ENCODE peak calls at places on chromosomes 6 and 20, in ten cellular contexts. Y, I, N, T, V, W, D, J, A and M are unnamed samples.

GRCh38 chr20:48266571-48266970 is 481.3 kb upstream of the SULF2 start:
- DNase-seq in J (no peak), D (no peak), W (no peak), Y (no peak), N (no peak), T (no peak), V (no peak), I (no peak), A (no peak), M (no peak)

GRCh38 chr20:18176318-18176785 is 38.7 kb downstream of the KAT14 start:
- DNase-seq in Y (no peak), J (no peak), I (no peak), N (peak), V (no peak), D (no peak), T (no peak), A (no peak), W (no peak), M (no peak)

GRCh38 chr6:65289491-65289890 is 417.5 kb downstream of the EYS start:
- DNase-seq in T (no peak), I (no peak), D (no peak), N (no peak), A (no peak), Y (no peak), W (no peak), V (no peak), J (no peak), M (no peak)

GRCh38 chr6:110341671-110342304 is 16.4 kb downstream of the METTL24 start:
- DNase-seq in N (peak), I (no peak), D (no peak), A (peak), V (no peak), T (no peak), W (no peak), J (peak), Y (no peak), M (no peak)

GRCh38 chr6:134787261-134787871 is 162.5 kb downstream of the ALDH8A1 start:
- DNase-seq in V (no peak), Y (no peak), A (no peak), I (no peak), T (no peak), N (no peak), W (no peak), D (peak), J (no peak), M (no peak)

GRCh38 chr20:52972965-52973819 is 1.0 kb downstream of the TSHZ2 start:
- DNase-seq in Y (no peak), D (no peak), T (peak), A (peak), I (no peak), N (peak), J (no peak), W (no peak), V (no peak), M (no peak)

GRCh38 chr6:32603888-32604287 is 14.2 kb upstream of the HLA-DRB1 start:
- DNase-seq in Y (no peak), T (no peak), A (no peak), I (no peak), N (no peak), J (no peak), D (no peak), V (no peak), W (no peak), M (no peak)

GRCh38 chr6:20126789-20127653 is 85.2 kb downstream of the MBOAT1 start:
- DNase-seq in V (peak), N (peak), D (peak), T (peak), Y (peak), A (peak), J (peak), I (peak), W (peak), M (peak)

GRCh38 chr6:53794720-53795253 is at the start of gene LRRC1:
- DNase-seq in Y (peak), A (peak), W (peak), N (peak), T (peak), J (peak), D (peak), V (peak), I (peak), M (peak)

GRCh38 chr20:41052742-41053419 is 24.3 kb downstream of the TOP1 start:
- DNase-seq in A (no peak), Y (no peak), I (no peak), D (no peak), W (no peak), V (no peak), N (peak), J (no peak), T (no peak), M (no peak)

GRCh38 chr6:73969982-73970960 is 274.3 kb downstream of the CD109 start:
- DNase-seq in W (no peak), A (peak), Y (no peak), T (no peak), D (peak), V (no peak), J (peak), I (no peak), N (peak), M (no peak)

GRCh38 chr20:46388201-46388836 is 18.1 kb downstream of the ELMO2 start:
- DNase-seq in T (no peak), I (no peak), A (no peak), D (no peak), J (no peak), N (no peak), Y (no peak), V (no peak), W (no peak), M (no peak)

GRCh38 chr6:167492096-167492449 is 167.2 kb downstream of the TTLL2 start:
- DNase-seq in V (no peak), J (no peak), Y (no peak), D (no peak), A (no peak), I (no peak), T (no peak), W (no peak), N (no peak), M (no peak)

GRCh38 chr6:116528800-116529199 is 16.7 kb downstream of the TRAPPC3L start:
- DNase-seq in I (no peak), T (no peak), W (no peak), D (no peak), N (no peak), J (no peak), A (no peak), V (no peak), Y (no peak), M (no peak)

GRCh38 chr20:57309544-57310115 is 20.0 kb upstream of the SPO11 start:
- DNase-seq in Y (peak), D (no peak), W (no peak), N (no peak), J (no peak), V (no peak), T (no peak), A (no peak), I (no peak), M (no peak)

GRCh38 chr6:56999049-56999448 is 44.1 kb downstream of the BEND6 start:
- DNase-seq in W (no peak), Y (no peak), V (no peak), A (no peak), D (no peak), N (no peak), I (no peak), J (no peak), T (no peak), M (no peak)

GRCh38 chr6:35633579-35634089 is 55.1 kb downstream of the FKBP5 start:
- DNase-seq in J (no peak), Y (no peak), A (no peak), I (no peak), V (no peak), W (no peak), N (no peak), D (no peak), T (no peak), M (no peak)

GRCh38 chr6:157392927-157393666 is 12.1 kb downstream of the ZDHHC14 start:
- DNase-seq in J (peak), Y (no peak), W (no peak), V (peak), T (no peak), A (no peak), I (no peak), N (no peak), D (no peak), M (no peak)

GRCh38 chr6:158870418-158870957 is 51.3 kb upstream of the EZR start:
- DNase-seq in V (no peak), N (no peak), T (no peak), A (no peak), I (no peak), J (no peak), Y (no peak), D (no peak), W (no peak), M (no peak)

GRCh38 chr6:158869010-158869603 is 49.9 kb upstream of the EZR start:
- DNase-seq in A (no peak), Y (no peak), J (peak), T (no peak), D (no peak), V (no peak), N (peak), I (peak), W (no peak), M (no peak)

GRCh38 chr6:158867381-158868121 is 48.4 kb upstream of the EZR start:
- DNase-seq in W (no peak), V (peak), D (no peak), T (no peak), A (no peak), I (no peak), Y (no peak), J (no peak), N (no peak), M (no peak)

GRCh38 chr6:158868122-158868480 is 48.9 kb upstream of the EZR start:
- DNase-seq in V (no peak), J (no peak), I (no peak), Y (no peak), T (no peak), W (no peak), A (no peak), N (no peak), D (no peak), M (no peak)

GRCh38 chr6:158869604-158870417 is 50.6 kb upstream of the EZR start:
- DNase-seq in N (peak), V (peak), D (peak), A (peak), I (peak), T (peak), Y (peak), J (peak), W (peak), M (no peak)
- TF ChIP-seq POLR2AphosphoS5 in N (peak), V (peak), D (peak), A (peak), I (peak), T (peak), Y (peak), J (peak), W (peak), M (no peak)

GRCh38 chr6:38673397-38674165 is 29.4 kb downstream of the GLO1 start:
- DNase-seq in J (no peak), D (no peak), A (no peak), W (no peak), V (no peak), I (peak), T (no peak), N (no peak), Y (no peak), M (no peak)
- TF ChIP-seq POLR2AphosphoS5 in J (no peak), D (no peak), A (no peak), W (no peak), V (no peak), I (no peak), T (no peak), N (no peak), Y (peak), M (peak)

DNA sequence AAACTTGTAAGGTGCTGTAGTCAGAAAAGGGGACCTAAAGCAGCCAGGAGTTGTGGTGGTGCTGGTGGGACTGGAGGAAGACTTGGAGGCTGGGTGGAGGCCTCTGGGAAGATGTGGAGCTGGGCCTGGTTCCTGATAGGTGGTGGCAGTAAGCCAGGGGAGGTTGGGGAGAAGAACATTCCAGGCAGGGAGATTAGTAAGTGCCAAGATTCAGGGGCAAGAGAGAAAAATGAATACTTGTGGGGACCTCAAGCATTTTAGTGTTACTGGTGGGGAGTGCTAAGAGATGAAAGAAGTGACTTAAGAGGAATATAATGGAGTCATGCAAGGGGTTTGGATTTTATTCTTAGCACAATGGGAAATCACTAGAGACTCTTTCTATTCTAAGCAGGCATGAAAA is 79.0 kb upstream of the B3GAT2 start:
- DNase-seq in D (no peak), A (no peak), V (no peak), J (no peak), N (no peak), W (no peak), T (no peak), I (no peak), Y (no peak), M (no peak)
- TF ChIP-seq POLR2AphosphoS5 in D (no peak), A (no peak), V (no peak), J (no peak), N (no peak), W (no peak), T (no peak), I (no peak), Y (no peak), M (no peak)

GRCh38 chr20:61499859-61500258 is 247.8 kb downstream of the CDH4 start:
- DNase-seq in J (no peak), V (no peak), T (no peak), A (no peak), Y (no peak), N (no peak), W (no peak), D (no peak), I (no peak), M (no peak)
- TF ChIP-seq POLR2AphosphoS5 in J (no peak), V (no peak), T (no peak), A (no peak), Y (no peak), N (no peak), W (no peak), D (no peak), I (no peak), M (no peak)

GRCh38 chr6:75204222-75204958 is 1.5 kb downstream of the COL12A1 start:
- DNase-seq in N (peak), I (no peak), W (peak), V (peak), T (peak), A (peak), Y (peak), D (no peak), J (peak), M (peak)
- TF ChIP-seq POLR2AphosphoS5 in N (no peak), I (no peak), W (no peak), V (no peak), T (peak), A (no peak), Y (no peak), D (no peak), J (no peak), M (no peak)

DNA sequence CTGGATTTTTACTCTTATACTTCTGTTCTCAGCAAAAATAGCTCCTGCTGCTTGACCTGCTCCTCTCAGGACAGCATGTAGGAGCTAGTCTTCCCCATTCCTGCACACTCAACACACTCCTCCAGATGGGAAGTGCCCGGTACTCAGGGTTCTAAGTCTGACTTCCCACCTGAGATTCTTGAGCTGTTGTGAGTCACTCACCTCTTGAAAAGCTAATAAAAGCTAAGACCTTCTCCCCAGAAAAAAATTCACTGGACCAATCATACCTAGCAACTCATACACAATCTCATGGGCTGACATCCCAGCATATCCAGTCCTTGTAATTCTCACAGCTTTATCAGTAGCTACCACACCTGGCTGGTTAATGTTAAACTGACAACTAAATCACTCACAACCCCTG is 53.5 kb downstream of the TRPC4AP start:
- DNase-seq in A (no peak), I (no peak), J (no peak), T (no peak), D (no peak), W (no peak), N (no peak), Y (no peak), V (peak), M (no peak)
- TF ChIP-seq POLR2AphosphoS5 in A (no peak), I (no peak), J (no peak), T (no peak), D (no peak), W (no peak), N (no peak), Y (no peak), V (no peak), M (no peak)

DNA sequence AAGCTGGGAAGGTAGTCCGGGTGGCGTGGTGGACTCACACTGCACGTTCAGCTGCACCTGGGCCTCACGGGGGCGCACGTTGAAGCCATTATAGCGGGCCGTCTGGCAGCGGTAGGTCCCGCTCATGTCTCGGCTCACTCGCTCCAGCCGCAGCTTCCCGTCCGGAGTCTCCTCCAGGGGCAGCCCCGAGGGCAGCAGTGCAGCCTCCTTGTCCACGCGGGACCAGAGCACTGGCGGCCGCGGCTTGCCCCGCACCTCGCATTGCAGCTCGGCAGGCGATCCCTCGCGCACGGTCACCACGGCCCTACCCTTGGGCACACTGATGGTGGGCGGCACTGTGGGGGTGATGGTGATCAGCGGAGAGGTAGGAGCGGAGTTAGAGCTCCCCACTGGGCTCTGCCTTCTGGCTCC is 47.6 kb downstream of the MDGA1 start:
- DNase-seq in N (peak), J (peak), T (no peak), I (no peak), D (no peak), V (no peak), W (no peak), A (no peak), Y (no peak), M (no peak)
- TF ChIP-seq POLR2AphosphoS5 in N (no peak), J (no peak), T (no peak), I (no peak), D (no peak), V (no peak), W (no peak), A (no peak), Y (no peak), M (no peak)